ENCODE peak calls at places on chromosome 12, in nine cellular contexts. Y is AML-193; N is pons; K is CD4-positive, alpha-beta T cell; X is choroid plexus epithelial cell; D is AG09319; C is T-helper 2 cell; I is stimulated activated naive CD8-positive, alpha-beta T cell treated with anti-CD3 and anti-CD28 coated beads, Interleukin-15, Interleukin-2, amounts not matched to agents 100 U/mL and 50 U/mL, for 24 hours; Q is psoas muscle. S is an unnamed sample.

GRCh38 chr12:107435072-107435471 is 250.5 kb upstream of the PWP1 start:
- DNase-seq in Y (no peak), N (no peak), K (no peak), X (no peak), D (peak), C (no peak), I (no peak), Q (no peak), S (no peak)

GRCh38 chr12:26726956-26727355 is 106.0 kb downstream of the ITPR2 start:
- DNase-seq in Y (no peak), N (no peak), K (no peak), X (peak), D (no peak), C (no peak), I (no peak), Q (no peak), S (no peak)

GRCh38 chr12:88650715-88651114 is 70.4 kb upstream of the KITLG start:
- DNase-seq in Y (no peak), N (no peak), K (no peak), X (peak), D (peak), C (no peak), I (no peak), Q (no peak), S (no peak)

GRCh38 chr12:2959194-2959507 is at the start of gene TEAD4:
- DNase-seq in Y (no peak), N (no peak), K (no peak), X (peak), D (peak), C (no peak), I (peak), Q (peak), S (no peak)

GRCh38 chr12:49358548-49359141 is 8.6 kb upstream of the SPATS2 start:
- DNase-seq in Y (peak), N (peak), K (peak), X (peak), D (no peak), C (peak), I (peak), Q (no peak), S (peak)

GRCh38 chr12:76790564-76791552 is 26.9 kb downstream of the ZDHHC17 start:
- DNase-seq in Y (peak), N (peak), K (no peak), X (peak), D (no peak), C (no peak), I (no peak), Q (no peak), S (peak)

GRCh38 chr12:65838330-65838976 is 14.2 kb downstream of the HMGA2 start:
- DNase-seq in Y (no peak), N (no peak), K (no peak), X (no peak), D (no peak), C (no peak), I (no peak), Q (no peak), S (no peak)

GRCh38 chr12:1811281-1811947 is 9.0 kb upstream of the LRTM2 start:
- DNase-seq in Y (peak), N (no peak), K (peak), X (peak), D (no peak), C (no peak), I (peak), Q (peak), S (no peak)

GRCh38 chr12:108857158-108857407 is 300 bp downstream of the SSH1 start:
- DNase-seq in Y (no peak), N (no peak), K (no peak), X (no peak), D (no peak), C (peak), I (no peak), Q (peak), S (no peak)

GRCh38 chr12:33560653-33561208 is 121.1 kb upstream of the SYT10 start:
- DNase-seq in Y (no peak), N (no peak), K (no peak), X (no peak), D (no peak), C (no peak), I (no peak), Q (no peak), S (no peak)

GRCh38 chr12:50686976-50687375 is 76.9 kb upstream of the ATF1 start:
- DNase-seq in Y (no peak), N (no peak), K (no peak), X (no peak), D (no peak), C (no peak), I (no peak), Q (no peak), S (no peak)

GRCh38 chr12:121110211-121110940 is 22.3 kb upstream of the P2RX7 start:
- DNase-seq in Y (peak), N (peak), K (peak), X (peak), D (no peak), C (peak), I (peak), Q (peak), S (peak)

GRCh38 chr12:879641-880040 is 69.9 kb downstream of the RAD52 start:
- DNase-seq in Y (no peak), N (no peak), K (no peak), X (peak), D (no peak), C (no peak), I (no peak), Q (peak), S (no peak)

GRCh38 chr12:97404549-97404948 is 58.1 kb upstream of the RMST start:
- DNase-seq in Y (peak), N (peak), K (no peak), X (peak), D (no peak), C (no peak), I (no peak), Q (no peak), S (peak)

GRCh38 chr12:68336754-68337343 is 4.7 kb upstream of the MDM1 start:
- DNase-seq in Y (no peak), N (no peak), K (no peak), X (no peak), D (no peak), C (no peak), I (no peak), Q (no peak), S (peak)

GRCh38 chr12:51383281-51383905 is 7.8 kb downstream of the GALNT6 start:
- DNase-seq in Y (no peak), N (no peak), K (no peak), X (no peak), D (no peak), C (no peak), I (no peak), Q (no peak), S (no peak)

GRCh38 chr12:52232233-52232915 is 669 bp upstream of the KRT7 start:
- DNase-seq in Y (no peak), N (no peak), K (no peak), X (no peak), D (no peak), C (no peak), I (no peak), Q (no peak), S (no peak)

GRCh38 chr12:123879691-123880090 is 92.9 kb downstream of the CCDC92 start:
- DNase-seq in Y (no peak), N (no peak), K (no peak), X (no peak), D (no peak), C (no peak), I (no peak), Q (no peak), S (no peak)

GRCh38 chr12:6341439-6342139 is at the start of gene TNFRSF1A:
- DNase-seq in Y (peak), N (peak), K (peak), X (peak), D (no peak), C (peak), I (peak), Q (peak), S (peak)

GRCh38 chr12:3152013-3152412 is 74.8 kb downstream of the TSPAN9 start:
- DNase-seq in Y (no peak), N (no peak), K (no peak), X (peak), D (no peak), C (no peak), I (no peak), Q (peak), S (no peak)

GRCh38 chr12:25694072-25694471 is 141.0 kb upstream of the LMNTD1 start:
- DNase-seq in Y (no peak), N (peak), K (no peak), X (peak), D (peak), C (no peak), I (no peak), Q (no peak), S (no peak)

GRCh38 chr12:75874456-75874855 is 157.1 kb downstream of the PHLDA1 start:
- DNase-seq in Y (no peak), N (no peak), K (no peak), X (no peak), D (no peak), C (no peak), I (no peak), Q (no peak), S (no peak)

GRCh38 chr12:109307051-109307450 is 2.0 kb downstream of the FOXN4 start:
- DNase-seq in Y (no peak), N (no peak), K (no peak), X (no peak), D (no peak), C (no peak), I (no peak), Q (no peak), S (no peak)